ENCODE peak calls at places on chromosomes 1 and 21, in seven cellular contexts. Y is neural progenitor cell, G is GM23248, T is PC-3, W is hepatocyte, B is MM.1S, L is SK-N-SH. F is an unnamed sample. For H3K4me1, the result is how much of the 10 kb centered on the place peaks cover.

GRCh38 chr1:61079898-61080336 is 2.4 kb upstream of the NFIA start:
- DNase-seq in Y (peak), G (peak), T (peak), W (peak), B (no peak), L (peak), F (no peak)

GRCh38 chr1:212002536-212002935 is 32.8 kb downstream of the INTS7 start:
- DNase-seq in Y (peak), G (no peak), T (no peak), W (no peak), B (no peak), L (no peak), F (no peak)

GRCh38 chr1:18541046-18541795 is 60.5 kb downstream of the KLHDC7A start:
- DNase-seq in Y (no peak), G (no peak), T (no peak), W (no peak), B (no peak), L (no peak), F (no peak)

GRCh38 chr1:39960461-39960958 is 5.6 kb downstream of the MFSD2A start:
- DNase-seq in Y (no peak), G (no peak), T (no peak), W (no peak), B (peak), L (peak), F (peak)

GRCh38 chr1:23524716-23525401 is 6.2 kb downstream of the E2F2 start:
- DNase-seq in Y (peak), G (no peak), T (peak), W (no peak), B (peak), L (peak), F (peak)

GRCh38 chr1:155127672-155128468 is at the start of gene EFNA1:
- DNase-seq in Y (peak), G (peak), T (peak), W (peak), B (peak), L (peak), F (no peak)

GRCh38 chr21:31923756-31924155 is 50.9 kb downstream of the HUNK start:
- DNase-seq in Y (no peak), G (no peak), T (no peak), W (no peak), B (no peak), L (no peak), F (no peak)

GRCh38 chr1:214683596-214683995 is 80.6 kb downstream of the CENPF start:
- DNase-seq in Y (no peak), G (no peak), T (no peak), W (no peak), B (no peak), L (no peak), F (no peak)

GRCh38 chr21:37783016-37783415 is 133.2 kb downstream of the KCNJ6 start:
- DNase-seq in Y (no peak), G (peak), T (no peak), W (no peak), B (no peak), L (no peak), F (no peak)

GRCh38 chr1:208024406-208024805 is 113.5 kb upstream of the CD34 start:
- DNase-seq in Y (no peak), G (no peak), T (peak), W (no peak), B (no peak), L (no peak), F (no peak)

DNA sequence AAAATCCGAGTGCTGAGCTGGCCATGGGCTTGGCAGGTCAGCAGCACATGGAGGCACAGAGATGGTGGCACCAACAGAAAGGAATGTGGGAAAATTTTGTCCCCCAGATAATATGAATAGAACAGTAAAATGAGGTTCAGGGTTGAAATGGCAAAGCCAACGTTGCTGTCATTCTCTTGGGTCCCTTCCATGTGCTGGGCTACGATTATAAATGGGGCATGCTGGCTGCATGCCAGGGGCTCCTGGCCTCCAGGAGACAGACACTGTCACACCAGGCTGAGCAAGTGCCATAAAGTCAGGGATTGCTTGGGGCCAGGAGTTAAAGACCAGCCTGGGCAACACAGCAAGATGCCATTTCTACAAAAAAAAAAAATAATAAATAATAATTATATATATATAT is 77.1 kb downstream of the TOMM20 start:
- DNase-seq in Y (no peak), G (no peak), T (no peak), W (no peak), B (no peak), L (peak), F (no peak)
- H3K4me1 ChIP-seq in Y (under half), G (under half), T (under half), W (under half), B (under half), L (under half), F (under half)

DNA sequence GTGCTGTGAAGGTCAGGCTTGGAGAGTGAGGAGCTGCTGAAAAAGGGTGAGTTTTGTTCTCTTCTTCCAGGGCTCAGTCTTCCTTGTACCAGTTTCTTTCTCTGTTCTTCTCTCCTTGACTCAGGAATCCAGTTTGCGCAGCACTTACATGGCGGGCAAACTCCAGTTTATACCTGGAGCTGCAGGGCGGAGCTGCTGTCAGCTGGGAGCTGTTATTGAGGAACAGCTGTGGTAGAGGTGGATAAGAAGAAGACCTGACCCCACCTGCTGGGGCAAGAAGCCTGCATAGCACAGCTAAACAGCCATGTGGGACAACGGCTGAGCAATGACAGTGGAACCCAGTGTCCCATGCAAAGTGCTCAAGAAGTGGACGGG is 46.2 kb downstream of the GALNT2 start:
- DNase-seq in Y (no peak), G (no peak), T (no peak), W (peak), B (no peak), L (no peak), F (no peak)
- H3K27ac ChIP-seq in Y (no peak), G (peak), T (peak), W (peak), B (no peak), L (peak), F (peak)

GRCh38 chr1:221994274-221994698 is 252.4 kb upstream of the DUSP10 start:
- DNase-seq in Y (no peak), G (peak), T (peak), W (no peak), B (no peak), L (no peak), F (no peak)
- TF ChIP-seq EZH2phosphoT487 in Y (no peak), G (no peak), T (no peak), W (no peak), B (no peak), L (no peak), F (no peak)

GRCh38 chr1:225539575-225539974 is 111.7 kb upstream of the LBR start:
- DNase-seq in Y (no peak), G (no peak), T (no peak), W (no peak), B (no peak), L (no peak), F (peak)
- H3K4me1 ChIP-seq in Y (under half), G (under half), T (under half), W (under half), B (under half), L (under half), F (under half)

GRCh38 chr1:186620951-186621350 is 59.3 kb downstream of the PTGS2 start:
- DNase-seq in Y (no peak), G (peak), T (peak), W (no peak), B (peak), L (no peak), F (no peak)

GRCh38 chr1:186620526-186620925 is 59.7 kb downstream of the PTGS2 start:
- DNase-seq in Y (no peak), G (no peak), T (no peak), W (no peak), B (no peak), L (no peak), F (no peak)

GRCh38 chr1:186623547-186623946 is 56.7 kb downstream of the PTGS2 start:
- DNase-seq in Y (no peak), G (no peak), T (no peak), W (no peak), B (no peak), L (no peak), F (no peak)

GRCh38 chr1:186615332-186615731 is 64.9 kb downstream of the PTGS2 start:
- DNase-seq in Y (no peak), G (no peak), T (no peak), W (no peak), B (no peak), L (no peak), F (no peak)

GRCh38 chr1:186617860-186618780 is 62.1 kb downstream of the PTGS2 start:
- DNase-seq in Y (no peak), G (peak), T (peak), W (no peak), B (peak), L (no peak), F (peak)
- H3K27ac ChIP-seq in Y (no peak), G (peak), T (peak), W (no peak), B (peak), L (peak), F (no peak)

DNA sequence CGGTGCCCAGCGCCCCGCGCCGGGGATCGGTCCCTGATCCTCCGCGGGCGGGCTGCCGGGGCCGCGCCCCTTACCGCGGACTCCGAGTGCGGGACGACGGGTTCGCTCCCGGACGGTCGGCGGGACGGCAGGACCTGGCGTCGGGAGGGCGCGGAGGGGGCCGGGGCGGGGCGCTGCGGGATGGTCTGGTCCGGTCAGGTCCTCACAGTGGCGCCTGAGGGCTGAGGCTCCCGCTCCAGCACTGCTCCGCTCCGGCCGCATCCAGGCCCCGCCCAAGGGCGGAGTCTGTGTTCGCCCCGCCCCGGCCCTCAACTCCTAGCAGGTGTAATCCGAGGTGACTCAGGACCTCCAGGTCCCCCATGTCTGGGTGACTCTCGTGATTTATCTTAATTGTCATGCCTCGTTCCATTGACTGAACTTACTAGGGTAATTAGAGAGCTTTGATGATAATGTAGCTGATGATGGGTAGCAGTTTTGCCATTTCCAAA is at the start of gene RAB3B:
- DNase-seq in Y (peak), G (peak), T (peak), W (peak), B (peak), L (peak), F (peak)
- TF ChIP-seq EZH2phosphoT487 in Y (no peak), G (no peak), T (no peak), W (no peak), B (no peak), L (no peak), F (no peak)

GRCh38 chr1:43256675-43257570 is 12.9 kb upstream of the TMEM125 start:
- DNase-seq in Y (no peak), G (no peak), T (no peak), W (no peak), B (no peak), L (no peak), F (no peak)

GRCh38 chr1:43253173-43253572 is 16.6 kb upstream of the TMEM125 start:
- DNase-seq in Y (no peak), G (no peak), T (no peak), W (no peak), B (no peak), L (no peak), F (no peak)

GRCh38 chr1:43255438-43256210 is 14.2 kb upstream of the TMEM125 start:
- DNase-seq in Y (no peak), G (no peak), T (no peak), W (no peak), B (no peak), L (no peak), F (no peak)

GRCh38 chr1:43253876-43254275 is 15.9 kb upstream of the TMEM125 start:
- DNase-seq in Y (no peak), G (no peak), T (no peak), W (no peak), B (no peak), L (no peak), F (no peak)

GRCh38 chr1:43258370-43258769 is 11.4 kb upstream of the TMEM125 start:
- DNase-seq in Y (no peak), G (no peak), T (no peak), W (no peak), B (no peak), L (no peak), F (no peak)
- H3K4me1 ChIP-seq in Y (under half), G (under half), T (under half), W (under half), B (under half), L (under half), F (under half)

GRCh38 chr21:15856813-15857212 is 127.0 kb downstream of the USP25 start:
- DNase-seq in Y (no peak), G (no peak), T (no peak), W (no peak), B (no peak), L (no peak), F (no peak)
- H3K27ac ChIP-seq in Y (no peak), G (no peak), T (no peak), W (no peak), B (no peak), L (no peak), F (no peak)

DNA sequence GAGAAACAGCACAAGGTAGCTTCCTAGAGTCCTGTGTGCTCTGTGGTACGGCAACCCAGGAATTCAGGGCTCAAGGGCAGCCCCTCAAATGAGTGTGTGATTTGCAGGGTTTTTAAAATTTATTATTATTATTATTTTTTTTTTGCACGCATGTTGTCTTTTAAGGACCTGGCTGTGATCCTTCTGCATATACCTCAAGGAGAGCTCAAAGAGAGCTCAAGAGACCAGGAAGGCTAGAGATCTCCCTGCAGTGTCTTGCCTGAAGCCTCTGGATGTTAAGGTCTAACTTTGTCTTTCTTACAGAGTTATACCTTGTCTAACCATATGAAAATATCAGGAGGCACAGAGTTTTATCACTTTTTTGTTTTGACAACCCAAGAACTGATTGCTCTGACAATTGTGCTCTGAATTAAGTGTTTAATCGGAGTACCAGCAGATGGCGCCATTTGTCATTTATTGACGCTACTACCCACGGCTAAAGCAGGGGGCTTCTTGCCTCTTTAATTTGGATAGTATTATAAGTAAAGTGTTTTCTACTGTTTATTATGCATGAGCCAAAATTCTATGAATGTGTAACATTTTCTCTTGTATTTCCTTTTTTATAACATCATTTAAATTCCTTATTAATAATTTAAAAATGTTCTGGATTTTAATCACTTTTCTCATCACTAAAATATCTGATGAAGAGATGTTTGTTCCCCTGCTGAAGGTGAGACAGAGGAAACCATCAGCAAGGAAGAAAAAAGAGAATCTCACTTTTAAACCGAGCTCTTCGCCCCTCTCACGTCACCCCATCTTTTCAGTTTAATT is 35.8 kb upstream of the LMO4 start:
- DNase-seq in Y (peak), G (peak), T (peak), W (peak), B (peak), L (peak), F (peak)
- TF ChIP-seq EZH2phosphoT487 in Y (no peak), G (no peak), T (no peak), W (no peak), B (no peak), L (no peak), F (no peak)

DNA sequence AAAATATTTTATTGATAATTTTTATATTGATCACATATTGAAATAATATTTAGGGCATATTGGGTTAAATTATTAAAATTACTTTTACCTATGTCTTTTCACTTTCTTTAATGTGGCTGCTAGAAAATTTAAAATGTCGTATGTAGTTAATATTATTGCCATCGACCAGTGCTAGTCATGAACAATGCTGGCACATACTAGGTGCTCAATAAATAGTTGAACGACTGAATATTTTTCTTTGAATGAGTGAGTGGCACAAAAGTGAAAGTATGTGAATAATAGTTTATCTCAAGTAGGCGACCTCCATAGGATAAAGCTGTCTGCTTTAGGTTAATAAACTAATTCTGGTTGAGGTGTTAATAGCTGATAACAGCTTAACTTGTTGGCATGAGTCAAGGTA is 150.8 kb upstream of the FGGY start:
- DNase-seq in Y (no peak), G (no peak), T (no peak), W (no peak), B (no peak), L (no peak), F (no peak)
- H3K4me1 ChIP-seq in Y (under half), G (under half), T (half or more), W (under half), B (under half), L (under half), F (under half)

F was measured in OCI-LY7.